ENCODE peak calls at places on chromosome 14, in four cellular contexts. P is fibroblast of lung, E is A172, U is GM06990. V is an unnamed sample.

GRCh38 chr14:94779713-94780112 is 9.8 kb upstream of the GSC start:
- DNase-seq in P (no peak), E (no peak), U (no peak), V (no peak)

GRCh38 chr14:57559561-57559960 is 65.9 kb upstream of the CCDC198 start:
- DNase-seq in E (no peak), P (no peak), U (no peak), V (no peak)

GRCh38 chr14:74008843-74009499 is 10.1 kb downstream of the ENTPD5 start:
- DNase-seq in E (no peak), U (no peak), P (no peak), V (no peak)

GRCh38 chr14:89719371-89720075 is 235.0 kb downstream of the EFCAB11 start:
- DNase-seq in U (no peak), E (no peak), P (no peak), V (peak; percentile 7)

GRCh38 chr14:79992799-79993198 is 218.5 kb downstream of the DIO2 start:
- DNase-seq in P (no peak), E (no peak), U (no peak), V (no peak)

GRCh38 chr14:45091696-45092095 is 7.8 kb downstream of the PRPF39 start:
- DNase-seq in E (no peak), U (no peak), P (peak; percentile 19), V (no peak)

GRCh38 chr14:104133496-104133895 is 4.9 kb upstream of the KIF26A start:
- DNase-seq in U (no peak), P (no peak), E (no peak), V (no peak)

GRCh38 chr14:102511538-102511937 is 2.0 kb upstream of the ANKRD9 start:
- DNase-seq in E (no peak), P (no peak), U (no peak), V (no peak)

GRCh38 chr14:103386632-103387329 is 1.6 kb downstream of the MARK3 start:
- DNase-seq in E (no peak), P (no peak), U (no peak), V (no peak)

GRCh38 chr14:70585221-70585620 is 15.2 kb downstream of the MED6 start:
- DNase-seq in E (no peak), U (no peak), P (no peak), V (no peak)

V was measured in CD4-positive, alpha-beta memory T cell.